ENCODE peak calls at places on chromosomes 6 and 20, in nine cellular contexts. C is spleen, I is activated T-cell treated with anti-CD3 and anti-CD28 coated beads for 48 hours, B is cerebellar nuclear complex, O is NCI-H2081, P is C1 segment of cervical spinal cord, A is psoas muscle, N is globus pallidus, F is neural crest cell. S is an unnamed sample.

GRCh38 chr20:58169441-58169840 is 59.0 kb downstream of the ANKRD60 start:
- DNase-seq in C (no peak), I (no peak), B (no peak), O (no peak), P (no peak), A (no peak), N (no peak), F (no peak), S (no peak)

GRCh38 chr6:1839315-1839714 is 229.6 kb downstream of the FOXC1 start:
- DNase-seq in C (no peak), I (no peak), B (no peak), O (peak), P (no peak), A (no peak), N (no peak), F (no peak), S (no peak)

GRCh38 chr6:165675120-165675519 is 12.1 kb upstream of the PDE10A start:
- DNase-seq in C (no peak), I (no peak), B (no peak), O (no peak), P (no peak), A (no peak), N (no peak), F (no peak), S (no peak)

GRCh38 chr6:25951296-25952032 is 11.1 kb upstream of the TRIM38 start:
- DNase-seq in C (no peak), I (no peak), B (no peak), O (no peak), P (no peak), A (no peak), N (no peak), F (no peak), S (no peak)

GRCh38 chr6:14932485-14933178 is 313.2 kb upstream of the JARID2 start:
- DNase-seq in C (no peak), I (no peak), B (no peak), O (no peak), P (peak), A (no peak), N (peak), F (no peak), S (no peak)

GRCh38 chr20:25310268-25310920 is 62.5 kb downstream of the PYGB start:
- DNase-seq in C (peak), I (peak), B (no peak), O (peak), P (peak), A (no peak), N (peak), F (no peak), S (no peak)

GRCh38 chr6:49054311-49054710 is 408.7 kb downstream of the MMUT start:
- DNase-seq in C (no peak), I (no peak), B (no peak), O (no peak), P (no peak), A (no peak), N (no peak), F (no peak), S (no peak)

GRCh38 chr6:142773324-142773723 is 171.7 kb downstream of the HIVEP2 start:
- DNase-seq in C (no peak), I (no peak), B (no peak), O (no peak), P (no peak), A (no peak), N (no peak), F (no peak), S (no peak)

GRCh38 chr20:46028110-46028509 is 905 bp upstream of the SLC12A5 start:
- DNase-seq in C (no peak), I (no peak), B (no peak), O (no peak), P (no peak), A (no peak), N (no peak), F (no peak), S (no peak)

S was measured in naive B cell.